ENCODE peak calls at places on chromosomes 11 and 22, in four cellular contexts. D, B, C and Q are unnamed samples.

GRCh38 chr11:1206391-1207271 is 16.2 kb upstream of the MUC5B start:
- DNase-seq in D (peak; percentile 51), B (no peak), C (peak; percentile 14), Q (no peak)

GRCh38 chr22:47767403-47767802 is 1005.0 kb downstream of the TBC1D22A start:
- DNase-seq in D (no peak), B (no peak), C (no peak), Q (peak; percentile 42)

GRCh38 chr22:49873228-49873940 is 19.7 kb downstream of the ZBED4 start:
- DNase-seq in D (no peak), B (no peak), C (no peak), Q (no peak)

GRCh38 chr11:17221968-17222367 is 14.2 kb upstream of the PIK3C2A start:
- DNase-seq in D (no peak), B (no peak), C (no peak), Q (peak; percentile 48)

GRCh38 chr11:8288824-8289223 is 25.1 kb upstream of the LMO1 start:
- DNase-seq in D (peak; percentile 12), B (no peak), C (no peak), Q (no peak)

GRCh38 chr22:32804823-32805585 is 3.5 kb downstream of the TIMP3 start:
- DNase-seq in D (no peak), B (no peak), C (no peak), Q (no peak)

GRCh38 chr11:108220721-108221346 is 1.6 kb downstream of the NPAT start:
- DNase-seq in D (no peak), B (no peak), C (no peak), Q (no peak)

GRCh38 chr22:38504731-38505594 is 1.1 kb downstream of the DDX17 start:
- DNase-seq in D (peak; percentile 69), B (peak; percentile 53), C (peak; percentile 52), Q (peak; percentile 38)

GRCh38 chr11:12692238-12693074 is 18.2 kb downstream of the TEAD1 start:
- DNase-seq in D (peak; percentile 93), B (no peak), C (no peak), Q (no peak)

GRCh38 chr11:72737341-72737740 is 14.9 kb downstream of the ARAP1 start:
- DNase-seq in D (no peak), B (no peak), C (no peak), Q (no peak)

GRCh38 chr11:7546324-7546791 is 32.6 kb downstream of the PPFIBP2 start:
- DNase-seq in D (no peak), B (no peak), C (no peak), Q (peak; percentile 95)

GRCh38 chr11:1139441-1140066 is 18.2 kb upstream of the MUC5AC start:
- DNase-seq in D (no peak), B (no peak), C (no peak), Q (no peak)

GRCh38 chr22:29456211-29456671 is 17.9 kb downstream of the RFPL1 start:
- DNase-seq in D (no peak), B (no peak), C (no peak), Q (no peak)

GRCh38 chr22:38707346-38707745 is 1.6 kb downstream of the GTPBP1 start:
- DNase-seq in D (no peak), B (peak; percentile 29), C (no peak), Q (peak; percentile 59)

GRCh38 chr11:94722735-94723134 is 45.4 kb upstream of the AMOTL1 start:
- DNase-seq in D (no peak), B (no peak), C (no peak), Q (no peak)

GRCh38 chr11:76629853-76630599 is 40.5 kb downstream of the LRRC32 start:
- DNase-seq in D (peak; percentile 81), B (no peak), C (no peak), Q (no peak)

GRCh38 chr11:126546191-126546590 is 190.7 kb downstream of the ST3GAL4 start:
- DNase-seq in D (no peak), B (no peak), C (no peak), Q (peak; percentile 49)

GRCh38 chr11:121575250-121575962 is 122.6 kb upstream of the SORL1-AS1 start:
- DNase-seq in D (no peak), B (no peak), C (no peak), Q (no peak)

GRCh38 chr22:37560682-37561208 is 465 bp downstream of the CDC42EP1 start:
- DNase-seq in D (peak; percentile 82), B (no peak), C (no peak), Q (no peak)

GRCh38 chr22:43343262-43343988 is at the start of gene SCUBE1:
- DNase-seq in D (peak; percentile 79), B (peak; percentile 76), C (peak; percentile 50), Q (no peak)

GRCh38 chr22:25141994-25142620 is 57.6 kb upstream of the CRYBB3 start:
- DNase-seq in D (no peak), B (no peak), C (no peak), Q (no peak)

GRCh38 chr11:11845066-11845465 is 3.3 kb downstream of the USP47 start:
- DNase-seq in D (no peak), B (no peak), C (no peak), Q (peak; percentile 76)

GRCh38 chr11:78344114-78344513 is 73.5 kb downstream of the GAB2 start:
- DNase-seq in D (no peak), B (no peak), C (no peak), Q (no peak)

GRCh38 chr22:37739611-37740049 is 42.8 kb downstream of the TRIOBP start:
- DNase-seq in D (no peak), B (no peak), C (no peak), Q (no peak)

GRCh38 chr11:6757373-6757967 is 14.3 kb downstream of the OR2AG2 start:
- DNase-seq in D (no peak), B (peak; percentile 46), C (peak; percentile 59), Q (no peak)

GRCh38 chr22:33504941-33505647 is 415.2 kb downstream of the LARGE1 start:
- DNase-seq in D (no peak), B (no peak), C (no peak), Q (no peak)

GRCh38 chr11:129605815-129606214 is 209.8 kb upstream of the TMEM45B start:
- DNase-seq in D (no peak), B (no peak), C (no peak), Q (no peak)

GRCh38 chr11:95714853-95715776 is 74.5 kb downstream of the FAM76B start:
- DNase-seq in D (no peak), B (no peak), C (no peak), Q (no peak)

GRCh38 chr22:32971252-32971651 is 86.9 kb downstream of the SYN3 start:
- DNase-seq in D (no peak), B (no peak), C (no peak), Q (no peak)

GRCh38 chr11:64874841-64875240 is 3.6 kb downstream of the EHD1 start:
- DNase-seq in D (no peak), B (no peak), C (no peak), Q (no peak)

GRCh38 chr11:121625784-121626506 is 173.2 kb upstream of the SORL1-AS1 start:
- DNase-seq in D (no peak), B (no peak), C (no peak), Q (no peak)

GRCh38 chr11:23236846-23237550 is 376.7 kb upstream of the CCDC179 start:
- DNase-seq in D (no peak), B (no peak), C (no peak), Q (peak; percentile 77)

GRCh38 chr11:2004466-2004865 is 6.8 kb upstream of the H19 start:
- DNase-seq in D (no peak), B (no peak), C (no peak), Q (no peak)

GRCh38 chr11:30392221-30392784 is 69.4 kb downstream of the ARL14EP start:
- DNase-seq in D (no peak), B (no peak), C (no peak), Q (no peak)

GRCh38 chr11:60263434-60263833 is 17.0 kb upstream of the MS4A4A start:
- DNase-seq in D (no peak), B (no peak), C (no peak), Q (no peak)

GRCh38 chr11:20010861-20011225 is 149.4 kb downstream of the DBX1 start:
- DNase-seq in D (no peak), B (no peak), C (no peak), Q (no peak)